ENCODE peak calls at places on chromosomes 2 and 18, in five cellular contexts. W, D, Y, P and T are unnamed samples.

GRCh38 chr2:241519669-241520068 is 11.3 kb upstream of the STK25 start:
- DNase-seq in P (no peak), D (no peak), Y (no peak), W (no peak), T (no peak)

GRCh38 chr2:43950383-43951008 is 45.3 kb downstream of the LRPPRC start:
- DNase-seq in Y (no peak), W (no peak), D (no peak), P (no peak), T (no peak)

GRCh38 chr2:85799215-85799956 is 45.6 kb downstream of the ATOH8 start:
- DNase-seq in W (no peak), P (no peak), Y (no peak), D (no peak), T (no peak)

GRCh38 chr2:234795974-234796690 is 155.7 kb upstream of the SH3BP4 start:
- DNase-seq in Y (no peak), P (no peak), W (no peak), D (no peak), T (no peak)

GRCh38 chr2:167122389-167122788 is 234.1 kb downstream of the XIRP2 start:
- DNase-seq in D (no peak), Y (no peak), W (no peak), P (no peak), T (no peak)

GRCh38 chr2:177397501-177398289 is 5.1 kb downstream of the AGPS start:
- DNase-seq in D (no peak), Y (no peak), P (no peak), W (peak), T (peak)

GRCh38 chr2:10384089-10384734 is 63.9 kb downstream of the ODC1 start:
- DNase-seq in P (no peak), Y (no peak), W (no peak), D (no peak), T (no peak)

GRCh38 chr18:63096327-63096874 is 223.2 kb downstream of the BCL2 start:
- DNase-seq in D (no peak), W (no peak), P (no peak), Y (no peak), T (no peak)

GRCh38 chr2:21008790-21009661 is 34.8 kb downstream of the APOB start:
- DNase-seq in W (no peak), Y (no peak), D (no peak), P (no peak), T (no peak)

GRCh38 chr2:127096718-127097470 is 10.1 kb downstream of the BIN1 start:
- DNase-seq in W (no peak), Y (no peak), P (no peak), D (peak), T (no peak)

GRCh38 chr2:236871500-236872001 is 214.1 kb upstream of the COPS8 start:
- DNase-seq in Y (no peak), D (peak), W (peak), P (no peak), T (peak)